ENCODE peak calls at places on chromosomes 11 and 22, in four cellular contexts. X is left ventricle myocardium inferior, O is Caco-2, M is A549. P is an unnamed sample. For H3K4me1, the result is how much of the 10 kb centered on the place peaks cover.

GRCh38 chr11:2553886-2554285 is 109.1 kb downstream of the KCNQ1 start:
- DNase-seq in X (no peak), M (no peak), O (no peak), P (no peak)

GRCh38 chr11:68027667-68028066 is 2.8 kb upstream of the NDUFS8 start:
- DNase-seq in X (no peak), O (no peak), M (no peak), P (no peak)

GRCh38 chr11:73662445-73663157 is 16.2 kb downstream of the PLEKHB1 start:
- DNase-seq in X (no peak), M (no peak), O (no peak), P (no peak)

GRCh38 chr11:125315088-125315740 is 150.7 kb downstream of the PKNOX2 start:
- DNase-seq in O (no peak), M (no peak), X (peak), P (peak)

GRCh38 chr22:28154856-28155255 is 235.8 kb upstream of the PITPNB start:
- DNase-seq in M (no peak), X (no peak), O (no peak), P (no peak)

GRCh38 chr11:63274776-63275175 is 31.4 kb upstream of the SLC22A25 start:
- DNase-seq in X (no peak), O (peak), M (no peak), P (peak)

GRCh38 chr11:69398529-69399492 is 82.7 kb upstream of the LINC01488 start:
- DNase-seq in M (no peak), O (no peak), X (no peak), P (no peak)

GRCh38 chr11:86484164-86484794 is 109.6 kb downstream of the CCDC81 start:
- DNase-seq in X (peak), M (peak), O (peak), P (peak)

GRCh38 chr22:39556970-39557811 is 13.4 kb upstream of the CACNA1I start:
- DNase-seq in O (peak), X (no peak), M (peak), P (no peak)

GRCh38 chr22:30392661-30393321 is 4.0 kb upstream of the SEC14L2 start:
- DNase-seq in M (no peak), X (no peak), O (no peak), P (no peak)

DNA sequence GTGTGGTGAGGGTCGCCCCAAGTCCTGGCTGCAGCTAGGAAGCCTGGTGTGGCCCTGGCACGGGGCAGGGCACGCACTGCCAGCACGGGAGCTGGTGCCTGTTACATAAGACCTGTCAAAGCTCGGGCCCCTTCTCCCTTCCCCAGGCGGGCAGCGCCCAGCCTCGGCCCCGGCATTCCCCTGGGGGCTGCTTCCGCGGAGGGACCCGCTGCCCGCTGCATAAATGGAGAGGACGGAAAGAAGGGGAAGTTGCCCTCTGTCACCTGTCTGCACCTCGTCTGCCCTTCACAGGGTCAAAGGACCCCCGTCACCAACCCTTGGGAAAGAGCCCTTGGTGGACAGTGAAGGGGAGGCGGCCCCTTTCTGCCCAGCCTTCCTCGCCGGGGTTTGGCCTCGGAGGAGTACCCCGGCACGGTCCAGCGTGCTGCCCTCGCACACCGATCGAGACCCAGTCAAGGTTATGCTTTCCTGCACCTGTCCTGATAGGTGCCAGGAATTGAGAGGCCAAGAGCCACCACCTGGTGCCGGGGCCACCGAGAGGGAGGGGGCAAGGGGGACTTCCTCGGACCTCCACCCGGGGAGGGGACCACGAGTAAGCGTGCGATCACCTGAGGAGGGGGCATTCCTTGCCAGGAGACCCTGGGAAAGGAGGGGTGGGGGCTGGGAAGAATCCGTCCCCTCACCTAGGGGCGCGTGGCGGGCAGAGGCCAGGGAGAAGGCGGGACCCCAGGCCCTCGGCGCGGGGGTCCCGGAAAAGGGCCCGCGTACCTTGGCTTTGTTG is 16.8 kb upstream of the MFRP start:
- DNase-seq in O (no peak), M (no peak), X (no peak), P (no peak)
- H3K4me1 ChIP-seq in O (half or more), M (half or more), X (half or more), P (under half)

GRCh38 chr11:9982127-9982795 is 311.8 kb downstream of the SBF2 start:
- DNase-seq in M (no peak), O (no peak), X (no peak), P (peak)
- TF ChIP-seq CTCF in M (no peak), O (no peak), X (no peak), P (no peak)

GRCh38 chr11:35180311-35181233 is 41.6 kb downstream of the CD44 start:
- DNase-seq in X (no peak), O (no peak), M (no peak), P (no peak)

GRCh38 chr11:35179466-35180135 is 40.6 kb downstream of the CD44 start:
- DNase-seq in O (no peak), M (no peak), X (no peak), P (no peak)

GRCh38 chr11:35185696-35186095 is 46.7 kb downstream of the CD44 start:
- DNase-seq in O (no peak), M (no peak), X (no peak), P (no peak)

GRCh38 chr11:35182317-35182939 is 43.5 kb downstream of the CD44 start:
- DNase-seq in M (no peak), O (no peak), X (no peak), P (no peak)

DNA sequence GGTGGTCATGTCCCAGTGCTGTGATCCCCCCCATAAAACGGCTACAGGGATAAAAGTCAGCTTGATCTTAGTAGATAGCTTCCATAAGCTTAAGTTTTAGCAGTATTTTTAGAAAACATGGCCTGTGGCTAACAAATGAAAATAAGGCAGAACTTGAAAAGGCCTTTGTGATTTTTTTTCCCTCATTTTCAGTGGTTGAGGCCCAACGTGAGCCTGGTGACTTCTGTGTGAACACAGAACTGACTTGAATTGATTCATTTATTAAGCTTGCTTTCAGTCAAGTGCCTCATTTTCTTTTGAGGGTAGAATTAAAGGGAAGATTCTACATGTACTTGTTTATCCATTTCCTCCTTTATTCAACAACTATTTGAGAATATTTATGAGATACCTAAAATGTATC is 44.6 kb downstream of the CD44 start:
- DNase-seq in X (no peak), O (no peak), M (no peak), P (no peak)
- H3K4me1 ChIP-seq in X (under half), O (under half), M (under half), P (under half)

DNA sequence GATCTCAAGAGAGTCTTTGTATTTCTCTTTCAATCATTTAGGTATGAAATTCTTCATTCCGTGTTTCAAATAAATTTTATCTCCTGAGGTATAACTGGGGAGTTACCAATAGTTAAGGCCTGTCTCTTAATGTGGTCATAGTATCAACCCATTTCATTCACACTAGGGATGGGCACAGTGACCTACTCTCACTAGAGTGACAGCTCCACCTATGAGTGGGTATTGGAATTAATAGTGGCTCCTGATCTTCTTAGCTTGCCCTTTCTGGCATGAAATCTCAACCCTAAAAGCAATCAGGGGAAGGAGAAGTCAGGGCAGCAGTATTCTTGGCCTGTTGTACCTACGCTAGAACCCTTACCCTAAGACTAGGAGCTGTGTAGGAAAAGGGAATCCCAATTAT is 507.7 kb downstream of the FAM181B start:
- DNase-seq in M (no peak), O (peak), X (no peak), P (no peak)
- TF ChIP-seq CTCF in M (no peak), O (no peak), X (no peak), P (no peak)

GRCh38 chr11:12682730-12683500 is 8.7 kb downstream of the TEAD1 start:
- DNase-seq in M (no peak), O (no peak), X (no peak), P (no peak)

GRCh38 chr11:12680940-12681258 is 6.7 kb downstream of the TEAD1 start:
- DNase-seq in M (no peak), O (no peak), X (no peak), P (no peak)

GRCh38 chr11:12680246-12680939 is 6.2 kb downstream of the TEAD1 start:
- DNase-seq in X (peak), M (no peak), O (no peak), P (no peak)

GRCh38 chr11:12682288-12682687 is 8.1 kb downstream of the TEAD1 start:
- DNase-seq in M (no peak), O (no peak), X (no peak), P (no peak)

DNA sequence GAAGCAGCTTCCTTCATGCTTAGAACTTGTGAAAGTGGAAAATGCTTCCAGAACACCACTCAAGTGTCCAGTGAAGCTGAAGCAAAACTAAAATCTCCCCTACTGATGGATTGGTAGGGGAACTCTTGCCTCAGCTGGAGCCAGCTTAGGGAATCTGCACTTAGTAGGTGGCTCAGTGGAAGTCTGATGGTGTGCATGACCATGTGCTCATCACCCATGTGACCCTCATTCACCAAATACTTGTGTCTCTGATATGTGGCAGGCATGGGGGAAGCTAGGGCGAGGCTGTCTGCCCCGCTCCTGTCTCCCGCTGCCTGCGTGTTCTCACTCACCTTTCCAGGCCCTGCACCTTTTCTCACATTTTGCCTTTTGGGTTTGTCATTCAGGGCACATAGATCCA is 7.2 kb downstream of the TEAD1 start:
- DNase-seq in X (no peak), M (no peak), O (no peak), P (no peak)
- H3K4me1 ChIP-seq in X (half or more), M (half or more), O (half or more), P (under half)